ENCODE peak calls at places on chromosomes 11 and 22, in nine cellular contexts. One of them, this sample, is unnamed.

GRCh38 chr11:72209101-72209500 is 7.5 kb upstream of the FOLR2 start:
- DNase-seq in bronchial epithelial cell: no peak
- DNase-seq in psoas muscle: no peak
- DNase-seq in prostate gland: no peak
- DNase-seq in H1: no peak
- DNase-seq in suprapubic skin: peak; percentile 28
- DNase-seq in WERI-Rb-1: no peak
- DNase-seq in astrocyte: no peak
- DNase-seq in pancreas: no peak
- DNase-seq in this sample: no peak

GRCh38 chr11:34252651-34253050 is 105.2 kb downstream of the ABTB2 start:
- DNase-seq in bronchial epithelial cell: no peak
- DNase-seq in psoas muscle: no peak
- DNase-seq in prostate gland: no peak
- DNase-seq in H1: no peak
- DNase-seq in suprapubic skin: no peak
- DNase-seq in WERI-Rb-1: no peak
- DNase-seq in astrocyte: no peak
- DNase-seq in pancreas: peak; percentile 79
- DNase-seq in this sample: no peak

GRCh38 chr22:31272522-31273446 is 19.5 kb downstream of the PIK3IP1 start:
- DNase-seq in bronchial epithelial cell: no peak
- DNase-seq in psoas muscle: no peak
- DNase-seq in prostate gland: peak; percentile 58
- DNase-seq in H1: peak; percentile 77
- DNase-seq in suprapubic skin: no peak
- DNase-seq in WERI-Rb-1: peak; percentile 67
- DNase-seq in astrocyte: no peak
- DNase-seq in pancreas: no peak
- DNase-seq in this sample: no peak

GRCh38 chr11:59962103-59962474 is 1.7 kb upstream of the OOSP4A start:
- DNase-seq in bronchial epithelial cell: no peak
- DNase-seq in psoas muscle: no peak
- DNase-seq in prostate gland: no peak
- DNase-seq in H1: no peak
- DNase-seq in suprapubic skin: no peak
- DNase-seq in WERI-Rb-1: no peak
- DNase-seq in astrocyte: no peak
- DNase-seq in pancreas: no peak
- DNase-seq in this sample: no peak

GRCh38 chr22:32341122-32341740 is 16.4 kb upstream of the RFPL3 start:
- DNase-seq in bronchial epithelial cell: no peak
- DNase-seq in psoas muscle: no peak
- DNase-seq in prostate gland: no peak
- DNase-seq in H1: peak; percentile 43
- DNase-seq in suprapubic skin: no peak
- DNase-seq in WERI-Rb-1: no peak
- DNase-seq in astrocyte: peak; percentile 11
- DNase-seq in pancreas: no peak
- DNase-seq in this sample: no peak

GRCh38 chr11:128297111-128297651 is 290.2 kb downstream of the ETS1 start:
- DNase-seq in bronchial epithelial cell: no peak
- DNase-seq in psoas muscle: no peak
- DNase-seq in prostate gland: no peak
- DNase-seq in H1: no peak
- DNase-seq in suprapubic skin: no peak
- DNase-seq in WERI-Rb-1: no peak
- DNase-seq in astrocyte: no peak
- DNase-seq in pancreas: no peak
- DNase-seq in this sample: no peak

GRCh38 chr11:126561327-126561893 is 205.9 kb downstream of the ST3GAL4 start:
- DNase-seq in bronchial epithelial cell: peak; percentile 33
- DNase-seq in psoas muscle: no peak
- DNase-seq in prostate gland: peak; percentile 20
- DNase-seq in H1: peak; percentile 80
- DNase-seq in suprapubic skin: no peak
- DNase-seq in WERI-Rb-1: no peak
- DNase-seq in astrocyte: peak; percentile 51
- DNase-seq in pancreas: no peak
- DNase-seq in this sample: no peak

GRCh38 chr22:49705631-49706352 is 121.9 kb downstream of the BRD1 start:
- DNase-seq in bronchial epithelial cell: no peak
- DNase-seq in psoas muscle: no peak
- DNase-seq in prostate gland: no peak
- DNase-seq in H1: no peak
- DNase-seq in suprapubic skin: no peak
- DNase-seq in WERI-Rb-1: no peak
- DNase-seq in astrocyte: no peak
- DNase-seq in pancreas: peak; percentile 44
- DNase-seq in this sample: no peak

GRCh38 chr11:42631223-42631843 is 680.5 kb upstream of the API5 start:
- DNase-seq in bronchial epithelial cell: peak; percentile 47
- DNase-seq in psoas muscle: no peak
- DNase-seq in prostate gland: no peak
- DNase-seq in H1: no peak
- DNase-seq in suprapubic skin: no peak
- DNase-seq in WERI-Rb-1: peak; percentile 6
- DNase-seq in astrocyte: peak; percentile 50
- DNase-seq in pancreas: no peak
- DNase-seq in this sample: no peak

GRCh38 chr11:67271548-67272284 is 5.4 kb downstream of the GRK2 start:
- DNase-seq in bronchial epithelial cell: no peak
- DNase-seq in psoas muscle: peak; percentile 71
- DNase-seq in prostate gland: no peak
- DNase-seq in H1: no peak
- DNase-seq in suprapubic skin: peak; percentile 59
- DNase-seq in WERI-Rb-1: no peak
- DNase-seq in astrocyte: no peak
- DNase-seq in pancreas: no peak
- DNase-seq in this sample: peak; percentile 67

GRCh38 chr11:72039108-72039850 is 40.6 kb downstream of the IL18BP start:
- DNase-seq in bronchial epithelial cell: no peak
- DNase-seq in psoas muscle: no peak
- DNase-seq in prostate gland: peak; percentile 23
- DNase-seq in H1: no peak
- DNase-seq in suprapubic skin: no peak
- DNase-seq in WERI-Rb-1: no peak
- DNase-seq in astrocyte: peak; percentile 24
- DNase-seq in pancreas: peak; percentile 72
- DNase-seq in this sample: peak; percentile 82

GRCh38 chr22:20123364-20124082 is 6.5 kb upstream of the TRMT2A start:
- DNase-seq in bronchial epithelial cell: no peak
- DNase-seq in psoas muscle: no peak
- DNase-seq in prostate gland: no peak
- DNase-seq in H1: no peak
- DNase-seq in suprapubic skin: no peak
- DNase-seq in WERI-Rb-1: no peak
- DNase-seq in astrocyte: no peak
- DNase-seq in pancreas: peak; percentile 75
- DNase-seq in this sample: no peak
- H3K36me3 ChIP-seq in bronchial epithelial cell: peaks cover 37% of the 10 kb centered on the region
- H3K36me3 ChIP-seq in psoas muscle: no peaks in the 10 kb centered on the region
- H3K36me3 ChIP-seq in prostate gland: peaks cover 6% of the 10 kb centered on the region
- H3K36me3 ChIP-seq in H1: peaks cover 84% of the 10 kb centered on the region
- H3K36me3 ChIP-seq in suprapubic skin: peaks cover 78% of the 10 kb centered on the region
- H3K36me3 ChIP-seq in WERI-Rb-1: peaks cover 89% of the 10 kb centered on the region
- H3K36me3 ChIP-seq in astrocyte: peaks cover 15% of the 10 kb centered on the region
- H3K36me3 ChIP-seq in pancreas: peaks cover 10% of the 10 kb centered on the region
- H3K36me3 ChIP-seq in this sample: peaks cover 61% of the 10 kb centered on the region

GRCh38 chr11:47672283-47672730 is 29.9 kb upstream of the MTCH2 start:
- DNase-seq in bronchial epithelial cell: peak; percentile 91
- DNase-seq in psoas muscle: no peak
- DNase-seq in prostate gland: no peak
- DNase-seq in H1: no peak
- DNase-seq in suprapubic skin: no peak
- DNase-seq in WERI-Rb-1: no peak
- DNase-seq in astrocyte: no peak
- DNase-seq in pancreas: no peak
- DNase-seq in this sample: peak; percentile 0

GRCh38 chr11:47669856-47670255 is 27.5 kb upstream of the MTCH2 start:
- DNase-seq in bronchial epithelial cell: no peak
- DNase-seq in psoas muscle: no peak
- DNase-seq in prostate gland: no peak
- DNase-seq in H1: no peak
- DNase-seq in suprapubic skin: no peak
- DNase-seq in WERI-Rb-1: no peak
- DNase-seq in astrocyte: no peak
- DNase-seq in pancreas: no peak
- DNase-seq in this sample: no peak

DNA sequence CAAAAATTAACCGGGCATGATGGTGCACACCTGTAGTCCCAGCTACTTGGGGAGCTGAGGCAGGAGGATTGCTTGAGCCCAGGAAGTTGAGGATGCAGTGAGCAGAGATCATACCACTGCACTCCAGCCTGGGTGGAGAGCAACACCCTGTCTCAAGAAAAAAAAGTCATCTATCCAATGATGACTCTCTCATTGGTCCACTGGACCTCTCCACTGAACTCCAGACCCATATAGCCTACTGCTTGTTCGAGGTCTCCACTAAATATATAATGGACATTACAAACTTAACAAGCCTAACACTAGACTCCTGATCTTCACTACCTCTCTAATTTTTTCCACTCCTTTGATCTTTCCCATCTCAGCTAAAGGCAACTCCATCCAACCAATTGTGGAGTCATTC is 33.5 kb upstream of the MTCH2 start:
- DNase-seq in bronchial epithelial cell: no peak
- DNase-seq in psoas muscle: no peak
- DNase-seq in prostate gland: no peak
- DNase-seq in H1: no peak
- DNase-seq in suprapubic skin: no peak
- DNase-seq in WERI-Rb-1: no peak
- DNase-seq in astrocyte: no peak
- DNase-seq in pancreas: no peak
- DNase-seq in this sample: no peak
- TF ChIP-seq CTCF in bronchial epithelial cell: no peak
- TF ChIP-seq CTCF in psoas muscle: no peak
- TF ChIP-seq CTCF in prostate gland: no peak
- TF ChIP-seq CTCF in H1: no peak
- TF ChIP-seq CTCF in suprapubic skin: no peak
- TF ChIP-seq CTCF in WERI-Rb-1: no peak
- TF ChIP-seq CTCF in astrocyte: no peak
- TF ChIP-seq CTCF in pancreas: no peak
- TF ChIP-seq CTCF in this sample: no peak

DNA sequence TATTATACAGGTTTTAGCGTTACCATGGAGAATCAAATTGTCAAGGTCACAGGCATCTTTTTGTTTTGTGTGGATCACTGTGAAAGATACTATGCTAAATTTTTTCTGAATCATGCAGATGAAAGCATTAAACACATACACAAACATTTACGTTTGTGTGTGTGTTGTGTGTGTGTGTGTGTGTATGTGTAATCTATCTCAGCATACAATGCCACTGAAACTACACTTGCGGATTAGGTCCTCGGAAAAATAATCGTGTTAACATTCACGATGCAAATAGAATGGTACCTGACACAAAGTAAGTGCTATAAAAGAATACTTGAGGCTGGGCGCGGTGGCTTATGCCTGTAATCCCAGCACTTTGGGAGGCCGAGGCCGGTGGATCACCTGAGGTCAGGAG is 41.9 kb upstream of the TOP3B start:
- DNase-seq in bronchial epithelial cell: no peak
- DNase-seq in psoas muscle: no peak
- DNase-seq in prostate gland: no peak
- DNase-seq in H1: no peak
- DNase-seq in suprapubic skin: no peak
- DNase-seq in WERI-Rb-1: no peak
- DNase-seq in astrocyte: no peak
- DNase-seq in pancreas: no peak
- DNase-seq in this sample: no peak
- H3K36me3 ChIP-seq in bronchial epithelial cell: no peaks in the 10 kb centered on the region
- H3K36me3 ChIP-seq in psoas muscle: no peaks in the 10 kb centered on the region
- H3K36me3 ChIP-seq in prostate gland: no peaks in the 10 kb centered on the region
- H3K36me3 ChIP-seq in H1: no peaks in the 10 kb centered on the region
- H3K36me3 ChIP-seq in suprapubic skin: no peaks in the 10 kb centered on the region
- H3K36me3 ChIP-seq in WERI-Rb-1: no peaks in the 10 kb centered on the region
- H3K36me3 ChIP-seq in astrocyte: no peaks in the 10 kb centered on the region
- H3K36me3 ChIP-seq in pancreas: no peaks in the 10 kb centered on the region
- H3K36me3 ChIP-seq in this sample: no peaks in the 10 kb centered on the region

GRCh38 chr11:113162590-113162961 is 151.8 kb upstream of the TTC12 start:
- DNase-seq in bronchial epithelial cell: no peak
- DNase-seq in psoas muscle: no peak
- DNase-seq in prostate gland: no peak
- DNase-seq in H1: no peak
- DNase-seq in suprapubic skin: no peak
- DNase-seq in WERI-Rb-1: peak; percentile 14
- DNase-seq in astrocyte: peak; percentile 15
- DNase-seq in pancreas: no peak
- DNase-seq in this sample: no peak

GRCh38 chr11:113166280-113166679 is 148.1 kb upstream of the TTC12 start:
- DNase-seq in bronchial epithelial cell: no peak
- DNase-seq in psoas muscle: no peak
- DNase-seq in prostate gland: no peak
- DNase-seq in H1: no peak
- DNase-seq in suprapubic skin: no peak
- DNase-seq in WERI-Rb-1: no peak
- DNase-seq in astrocyte: no peak
- DNase-seq in pancreas: no peak
- DNase-seq in this sample: no peak

GRCh38 chr11:113160652-113161051 is 153.7 kb upstream of the TTC12 start:
- DNase-seq in bronchial epithelial cell: no peak
- DNase-seq in psoas muscle: no peak
- DNase-seq in prostate gland: no peak
- DNase-seq in H1: no peak
- DNase-seq in suprapubic skin: no peak
- DNase-seq in WERI-Rb-1: no peak
- DNase-seq in astrocyte: no peak
- DNase-seq in pancreas: no peak
- DNase-seq in this sample: no peak

GRCh38 chr11:113161671-113162589 is 152.5 kb upstream of the TTC12 start:
- DNase-seq in bronchial epithelial cell: no peak
- DNase-seq in psoas muscle: no peak
- DNase-seq in prostate gland: no peak
- DNase-seq in H1: no peak
- DNase-seq in suprapubic skin: no peak
- DNase-seq in WERI-Rb-1: no peak
- DNase-seq in astrocyte: no peak
- DNase-seq in pancreas: no peak
- DNase-seq in this sample: no peak

DNA sequence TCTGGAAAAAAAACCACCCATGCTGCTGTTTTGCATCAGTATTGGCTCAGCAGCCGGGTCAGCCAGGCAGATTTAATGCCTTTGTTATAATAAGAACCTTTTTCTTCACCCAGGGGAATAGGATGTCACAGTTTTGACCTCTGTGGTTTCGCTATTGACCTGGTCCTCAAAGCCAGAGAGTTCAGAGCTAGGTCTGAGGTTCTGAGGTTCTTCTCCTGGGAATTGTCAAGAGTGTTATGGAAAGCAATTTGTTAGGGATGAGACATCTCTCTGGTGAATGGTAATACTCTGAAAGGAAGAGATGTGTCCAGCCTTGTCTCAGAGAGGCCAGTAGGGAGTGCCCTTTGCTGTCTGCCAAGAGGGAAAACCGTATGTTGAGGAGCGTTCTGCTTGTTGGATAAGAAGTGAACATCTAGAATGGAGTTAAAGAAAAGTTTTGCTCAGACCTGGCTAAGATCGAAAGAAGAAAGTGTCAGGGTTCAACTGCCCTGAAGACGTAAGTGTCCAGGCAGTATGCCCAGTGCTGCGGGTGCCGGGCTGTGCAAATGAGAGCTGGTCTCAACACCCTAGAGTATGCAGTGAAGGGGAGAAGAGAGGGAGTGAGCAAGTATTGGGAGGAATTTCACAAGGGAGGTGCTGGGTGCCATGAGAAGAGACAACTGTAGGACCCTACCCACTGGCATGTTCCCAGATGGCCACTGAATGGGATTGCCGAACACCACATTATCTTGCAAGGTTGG is 150.9 kb upstream of the TTC12 start:
- DNase-seq in bronchial epithelial cell: no peak
- DNase-seq in psoas muscle: no peak
- DNase-seq in prostate gland: no peak
- DNase-seq in H1: no peak
- DNase-seq in suprapubic skin: no peak
- DNase-seq in WERI-Rb-1: no peak
- DNase-seq in astrocyte: no peak
- DNase-seq in pancreas: no peak
- DNase-seq in this sample: no peak
- TF ChIP-seq CTCF in bronchial epithelial cell: no peak
- TF ChIP-seq CTCF in psoas muscle: no peak
- TF ChIP-seq CTCF in prostate gland: no peak
- TF ChIP-seq CTCF in H1: no peak
- TF ChIP-seq CTCF in suprapubic skin: no peak
- TF ChIP-seq CTCF in WERI-Rb-1: peak; percentile 34
- TF ChIP-seq CTCF in astrocyte: no peak
- TF ChIP-seq CTCF in pancreas: no peak
- TF ChIP-seq CTCF in this sample: no peak

This sample was measured in upper lobe of right lung.